ENCODE peak calls at places on chromosomes 13 and 19, in six cellular contexts. L is tibial nerve, D is astrocyte, K is aorta, H is HCT116, N is tibial artery. W is an unnamed sample. For H3K4me1, the result is how much of the 10 kb centered on the place peaks cover.

GRCh38 chr19:5093953-5094718 is 125.2 kb downstream of the KDM4B start:
- DNase-seq in N (no peak), L (no peak), D (no peak), K (no peak), H (no peak), W (no peak)

GRCh38 chr19:37218592-37218935 is 550 bp downstream of the ZNF383 start:
- DNase-seq in N (no peak), D (peak), L (no peak), K (no peak), H (no peak), W (no peak)

GRCh38 chr19:3270908-3271307 is 46.4 kb downstream of the CELF5 start:
- DNase-seq in D (peak), L (no peak), K (no peak), N (no peak), H (peak), W (no peak)

GRCh38 chr19:48342841-48343540 is 17.6 kb downstream of the EMP3 start:
- DNase-seq in H (no peak), K (no peak), D (peak), L (no peak), N (no peak), W (no peak)

GRCh38 chr19:18122424-18122823 is 24.8 kb downstream of the MAST3 start:
- DNase-seq in D (no peak), N (no peak), K (no peak), L (no peak), H (no peak), W (no peak)

GRCh38 chr13:106145997-106146864 is 389.2 kb downstream of the EFNB2 start:
- DNase-seq in H (no peak), K (no peak), D (no peak), L (no peak), N (no peak), W (no peak)

GRCh38 chr13:67229438-67230242 is 496 bp downstream of the PCDH9 start:
- DNase-seq in H (no peak), N (no peak), K (no peak), D (peak), L (no peak), W (no peak)

GRCh38 chr13:41821195-41821594 is 139.7 kb downstream of the VWA8 start:
- DNase-seq in K (no peak), N (no peak), H (no peak), D (no peak), L (no peak), W (no peak)

GRCh38 chr13:111912453-111912866 is 154.5 kb upstream of the SOX1 start:
- DNase-seq in D (no peak), N (no peak), L (no peak), K (no peak), H (no peak), W (no peak)

GRCh38 chr13:35711909-35712308 is 235.4 kb upstream of the MAB21L1 start:
- DNase-seq in D (no peak), K (no peak), H (no peak), L (no peak), N (no peak), W (no peak)

GRCh38 chr13:87999141-87999765 is 328.1 kb downstream of the SLITRK5 start:
- DNase-seq in D (peak), N (no peak), K (no peak), H (no peak), L (no peak), W (no peak)

GRCh38 chr13:27250833-27251165 is 559 bp upstream of the RPL21 start:
- DNase-seq in H (no peak), K (no peak), D (no peak), L (no peak), N (no peak), W (no peak)

GRCh38 chr13:19781526-19781925 is 1.2 kb downstream of the PSPC1 start:
- DNase-seq in D (no peak), N (no peak), H (no peak), L (no peak), K (no peak), W (no peak)

GRCh38 chr19:10462557-10462956 is 40.6 kb downstream of the KEAP1 start:
- DNase-seq in L (no peak), H (no peak), N (no peak), D (no peak), K (no peak), W (no peak)

GRCh38 chr13:95793018-95793555 is 116.1 kb downstream of the DNAJC3 start:
- DNase-seq in H (no peak), N (no peak), L (no peak), K (no peak), D (peak), W (no peak)

GRCh38 chr19:38742296-38742695 is 2.0 kb downstream of the CAPN12 start:
- DNase-seq in L (no peak), D (no peak), N (no peak), H (no peak), K (no peak), W (no peak)

GRCh38 chr19:33227242-33227650 is 1.6 kb upstream of the SLC7A10 start:
- DNase-seq in L (no peak), D (peak), H (no peak), N (no peak), K (no peak), W (peak)

GRCh38 chr13:112616586-112617381 is 28.8 kb upstream of the TUBGCP3 start:
- DNase-seq in H (peak), L (no peak), D (peak), N (no peak), K (no peak), W (peak)

GRCh38 chr13:32734511-32734910 is 148.3 kb downstream of the PDS5B start:
- DNase-seq in N (no peak), D (peak), H (no peak), K (no peak), L (no peak), W (no peak)

GRCh38 chr13:101018720-101019119 is 344.1 kb upstream of the TMTC4 start:
- DNase-seq in L (no peak), D (peak), N (no peak), K (no peak), H (no peak), W (no peak)

GRCh38 chr13:52061587-52061986 is 37.1 kb downstream of the UTP14C start:
- DNase-seq in N (no peak), K (no peak), L (no peak), H (no peak), D (peak), W (peak)

GRCh38 chr13:59750860-59751259 is 412.9 kb downstream of the DIAPH3 start:
- DNase-seq in H (no peak), D (peak), L (no peak), K (no peak), N (no peak), W (no peak)

GRCh38 chr13:43204591-43204990 is 181.2 kb downstream of the DNAJC15 start:
- DNase-seq in N (no peak), K (no peak), L (no peak), D (no peak), H (no peak), W (no peak)

GRCh38 chr19:40596608-40597328 is 4.4 kb upstream of the LTBP4 start:
- DNase-seq in K (peak), H (peak), L (no peak), N (peak), D (no peak), W (peak)

GRCh38 chr13:106183410-106184128 is 351.9 kb downstream of the EFNB2 start:
- DNase-seq in D (no peak), N (no peak), K (no peak), H (no peak), L (no peak), W (no peak)

GRCh38 chr13:45500492-45501174 is 35.9 kb downstream of the COG3 start:
- DNase-seq in L (no peak), H (peak), D (peak), K (no peak), N (no peak), W (no peak)

GRCh38 chr13:34776390-34776981 is 165.6 kb upstream of the NBEA start:
- DNase-seq in K (no peak), L (no peak), N (no peak), H (no peak), D (no peak), W (no peak)

GRCh38 chr19:17170538-17171297 is 44.4 kb upstream of the USE1 start:
- DNase-seq in N (no peak), D (no peak), L (no peak), H (no peak), K (no peak), W (no peak)

GRCh38 chr19:39971380-39971841 is 446 bp downstream of the PSMC4 start:
- DNase-seq in H (no peak), N (no peak), D (no peak), L (no peak), K (peak), W (no peak)

GRCh38 chr19:51138549-51138979 is 3.5 kb upstream of the SIGLEC7 start:
- DNase-seq in K (no peak), D (no peak), L (no peak), N (peak), H (no peak), W (peak)

GRCh38 chr13:64928704-64929499 is 2301.2 kb downstream of the PCDH9 start:
- DNase-seq in D (peak), H (peak), K (no peak), N (no peak), L (no peak), W (no peak)

GRCh38 chr13:41059466-41059865 is 1.8 kb upstream of the WBP4 start:
- DNase-seq in L (no peak), N (no peak), D (no peak), K (no peak), H (no peak), W (no peak)

GRCh38 chr13:93765056-93765455 is 538.4 kb downstream of the GPC6 start:
- DNase-seq in H (no peak), K (no peak), D (peak), L (no peak), N (no peak), W (no peak)

GRCh38 chr19:13132471-13133166 is 14.6 kb downstream of the NACC1 start:
- DNase-seq in K (no peak), H (no peak), N (no peak), D (peak), L (no peak), W (no peak)

GRCh38 chr19:10855879-10856522 is 7.8 kb downstream of the C19orf38 start:
- DNase-seq in K (no peak), L (no peak), D (no peak), H (no peak), N (no peak), W (no peak)

GRCh38 chr19:6375411-6376010 is at the start of gene PSPN:
- DNase-seq in H (no peak), K (no peak), N (no peak), D (no peak), L (no peak), W (no peak)
- H3K4me1 ChIP-seq in H (under half), K (under half), N (under half), D (under half), L (under half), W (under half)

DNA sequence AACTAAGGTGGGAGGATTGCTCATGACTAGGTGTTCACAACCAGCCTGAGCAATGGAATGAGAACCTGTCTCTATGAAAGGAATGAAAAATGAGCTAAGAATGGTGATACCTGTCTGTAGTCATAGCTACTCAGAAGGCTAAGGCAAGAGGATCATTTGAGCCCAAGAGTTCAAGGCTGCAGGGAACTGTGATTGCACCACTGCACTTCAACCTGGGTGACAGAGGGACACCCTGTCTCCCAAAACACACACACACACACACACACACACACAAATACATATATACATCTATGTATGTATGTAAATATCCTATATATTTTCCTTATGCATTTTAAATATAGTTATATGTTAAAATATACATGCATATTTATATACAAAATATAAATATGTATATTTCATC is 7.4 kb upstream of the ZNF433 start:
- DNase-seq in K (no peak), N (no peak), D (no peak), H (no peak), L (no peak), W (no peak)
- H3K4me1 ChIP-seq in K (under half), N (under half), D (under half), H (under half), L (under half), W (under half)

DNA sequence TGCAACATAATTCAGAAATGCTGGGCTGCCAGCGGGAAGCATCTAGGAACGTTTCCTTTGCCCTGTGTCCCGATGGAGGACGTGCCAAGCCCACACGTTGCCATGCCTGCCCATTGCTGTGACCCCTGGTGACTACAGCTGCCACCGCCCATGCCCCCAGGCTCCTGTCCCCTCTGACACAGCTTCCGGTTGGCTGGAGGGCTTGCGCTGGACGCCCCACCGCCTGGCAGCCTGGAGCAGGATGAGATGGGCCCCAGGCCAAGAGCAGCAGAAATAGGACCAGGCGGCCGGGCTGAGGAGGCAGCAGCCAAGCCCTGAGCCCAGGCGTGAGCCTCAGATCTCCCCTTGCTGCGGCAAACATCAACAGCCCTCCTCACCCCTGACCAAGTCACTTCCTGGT is 125.9 kb downstream of the COL4A2 start:
- DNase-seq in N (peak), H (no peak), L (no peak), D (no peak), K (peak), W (peak)
- H3K4me1 ChIP-seq in N (under half), H (under half), L (under half), D (under half), K (under half), W (under half)

GRCh38 chr13:114155320-114155719 is 22.9 kb upstream of the RASA3 start:
- DNase-seq in L (no peak), K (no peak), D (no peak), N (no peak), H (no peak), W (no peak)
- H3K4me1 ChIP-seq in L (under half), K (under half), D (under half), N (under half), H (under half), W (under half)

DNA sequence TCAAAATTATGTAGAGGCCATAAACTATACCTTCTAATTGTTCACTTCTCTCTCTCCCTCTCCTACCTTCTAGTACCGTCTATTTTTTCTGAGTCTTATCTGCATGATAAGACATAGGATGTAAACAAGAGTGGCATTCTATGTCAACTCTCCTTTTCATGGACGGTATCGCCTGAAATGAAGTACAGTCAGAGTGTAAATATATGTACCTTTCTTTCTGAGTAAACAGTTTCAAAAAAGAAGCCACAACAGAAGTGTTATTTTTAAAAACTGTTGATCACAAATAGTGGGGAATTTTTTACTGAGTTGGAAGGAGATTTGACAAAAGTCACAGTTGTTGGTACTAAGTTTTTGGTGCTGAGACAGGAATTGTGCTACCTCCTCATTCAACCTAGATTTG is 298.1 kb downstream of the NDFIP2 start:
- DNase-seq in K (no peak), N (no peak), L (no peak), H (no peak), D (no peak), W (no peak)
- H3K4me1 ChIP-seq in K (under half), N (under half), L (under half), H (under half), D (under half), W (under half)

DNA sequence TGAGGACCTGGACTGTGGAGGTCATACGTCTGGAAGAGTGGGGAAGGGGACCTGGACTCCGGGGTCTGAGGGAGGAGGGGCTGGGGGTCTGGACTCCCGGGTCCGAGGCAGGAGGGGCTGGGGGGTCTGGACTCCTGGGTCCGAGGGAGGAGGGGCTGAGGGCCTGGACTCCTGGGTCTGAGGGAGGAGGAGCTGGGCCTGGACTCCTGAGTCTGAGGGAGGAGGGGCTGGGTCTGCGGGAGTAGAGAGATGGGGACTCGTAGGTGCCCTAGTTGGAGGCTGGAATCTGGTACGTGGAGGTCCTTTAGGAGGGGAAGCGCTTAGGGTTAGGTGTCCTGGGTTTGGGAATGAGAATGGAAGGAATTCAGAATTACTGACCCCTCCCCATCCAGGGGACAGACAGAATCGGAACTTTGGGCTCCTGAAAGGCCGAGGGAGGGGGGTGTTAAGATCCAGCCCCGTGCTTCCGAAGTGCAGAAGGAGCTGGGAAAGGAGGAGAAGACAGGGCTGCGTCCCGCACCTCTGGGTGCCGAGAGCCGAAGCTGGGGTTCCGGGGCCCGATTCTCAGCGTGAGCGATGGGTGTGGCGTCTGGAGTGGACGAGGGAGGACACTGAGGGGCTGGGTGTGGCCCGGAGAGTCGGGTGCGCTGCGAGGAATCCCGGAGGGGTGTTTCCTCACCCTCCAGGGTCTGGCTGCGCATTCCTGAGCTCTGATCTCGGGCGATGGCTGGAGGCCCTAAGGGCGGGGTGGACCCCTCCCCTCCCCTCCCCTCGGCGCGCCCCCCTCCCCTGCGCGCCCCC is 608 bp downstream of the MYADM start:
- DNase-seq in D (no peak), H (no peak), N (peak), K (peak), L (no peak), W (peak)
- H3K4me1 ChIP-seq in D (under half), H (under half), N (under half), K (under half), L (under half), W (half or more)

GRCh38 chr13:31627097-31627496 is 112.2 kb upstream of the RXFP2 start:
- DNase-seq in K (no peak), H (no peak), D (peak), N (no peak), L (no peak), W (no peak)
- H3K4me1 ChIP-seq in K (under half), H (under half), D (under half), N (under half), L (under half), W (under half)

DNA sequence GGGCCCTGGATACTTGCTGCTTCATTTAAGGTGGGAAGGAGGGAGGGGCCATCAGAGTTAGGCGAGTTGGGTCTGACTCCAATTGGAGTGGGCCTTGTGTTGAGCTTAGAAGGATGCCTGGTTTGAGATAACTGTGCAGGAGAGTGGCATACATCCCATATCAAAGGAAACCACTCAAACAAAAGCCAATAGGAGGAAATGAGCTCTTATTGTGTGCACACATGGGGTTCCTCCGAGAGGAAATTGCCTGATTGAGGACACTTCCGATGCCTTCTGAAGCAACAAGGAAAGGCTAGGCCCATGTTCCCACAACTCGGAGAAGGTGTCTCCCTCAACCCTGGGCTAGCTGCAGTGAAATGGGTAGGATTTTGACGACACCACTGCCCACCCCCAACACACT is 19.6 kb downstream of the MBNL2 start:
- DNase-seq in H (no peak), D (no peak), K (no peak), L (no peak), N (no peak), W (no peak)
- H3K4me1 ChIP-seq in H (under half), D (under half), K (under half), L (under half), N (under half), W (half or more)

GRCh38 chr19:46977548-46977947 is 42.1 kb upstream of the NPAS1 start:
- DNase-seq in H (no peak), N (no peak), L (no peak), K (no peak), D (no peak), W (no peak)

GRCh38 chr19:46976845-46977320 is 42.8 kb upstream of the NPAS1 start:
- DNase-seq in H (no peak), N (peak), L (no peak), K (no peak), D (peak), W (no peak)

GRCh38 chr19:46979103-46979769 is 40.4 kb upstream of the NPAS1 start:
- DNase-seq in L (no peak), K (no peak), H (no peak), D (no peak), N (no peak), W (no peak)

GRCh38 chr19:46979770-46980105 is 39.9 kb upstream of the NPAS1 start:
- DNase-seq in K (no peak), D (no peak), N (no peak), L (no peak), H (no peak), W (no peak)

DNA sequence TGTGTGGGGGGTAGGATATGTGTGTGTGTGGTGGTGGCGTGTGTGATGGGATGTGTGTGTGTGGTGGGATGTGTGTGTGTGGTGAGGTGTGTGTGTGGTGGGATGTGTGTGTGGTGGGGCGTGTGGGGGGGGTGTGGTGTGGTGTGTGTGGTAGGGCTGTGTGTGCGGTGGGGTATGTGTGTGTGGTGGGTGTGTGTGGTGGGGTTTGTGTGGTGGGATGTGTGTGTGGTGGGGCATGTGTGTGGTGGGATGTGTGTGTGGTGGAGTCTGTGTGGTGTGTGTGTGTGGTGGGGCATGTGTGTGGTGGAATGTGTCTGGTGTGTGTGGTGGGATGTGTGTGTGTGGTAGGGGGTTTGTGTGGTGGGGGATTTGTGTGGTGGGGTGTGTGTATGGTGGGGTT is 41.2 kb upstream of the NPAS1 start:
- DNase-seq in D (no peak), K (no peak), L (no peak), H (no peak), N (no peak), W (no peak)
- H3K4me1 ChIP-seq in D (under half), K (under half), L (under half), H (under half), N (under half), W (half or more)

W was measured in heart right ventricle.